ENCODE peak calls at places on chromosomes 7 and 10, in four cellular contexts. One of them, this sample, is unnamed.

GRCh38 chr7:151990567-151990966 is 34.3 kb downstream of the GALNTL5 start:
- DNase-seq in stimulated activated CD8-positive, alpha-beta memory T cell treated with anti-CD3 and anti-CD28 coated beads, Interleukin-12 subunit alpha, Interleukin-12 subunit beta, amount 100 ng/mL, for 1 hour: no peak
- DNase-seq in activated CD4-positive, CD25-positive, alpha-beta regulatory T cell: no peak
- DNase-seq in HTR-8/SVneo: no peak
- DNase-seq in this sample: no peak

GRCh38 chr7:124922200-124922599 is 7.4 kb downstream of the POT1 start:
- DNase-seq in stimulated activated CD8-positive, alpha-beta memory T cell treated with anti-CD3 and anti-CD28 coated beads, Interleukin-12 subunit alpha, Interleukin-12 subunit beta, amount 100 ng/mL, for 1 hour: no peak
- DNase-seq in HTR-8/SVneo: no peak
- DNase-seq in activated CD4-positive, CD25-positive, alpha-beta regulatory T cell: no peak
- DNase-seq in this sample: no peak

GRCh38 chr7:87148332-87148955 is 3.8 kb upstream of the DMTF1 start:
- DNase-seq in stimulated activated CD8-positive, alpha-beta memory T cell treated with anti-CD3 and anti-CD28 coated beads, Interleukin-12 subunit alpha, Interleukin-12 subunit beta, amount 100 ng/mL, for 1 hour: no peak
- DNase-seq in activated CD4-positive, CD25-positive, alpha-beta regulatory T cell: no peak
- DNase-seq in HTR-8/SVneo: no peak
- DNase-seq in this sample: no peak

GRCh38 chr7:135811513-135811912 is 62.9 kb upstream of the FAM180A start:
- DNase-seq in activated CD4-positive, CD25-positive, alpha-beta regulatory T cell: no peak
- DNase-seq in HTR-8/SVneo: no peak
- DNase-seq in stimulated activated CD8-positive, alpha-beta memory T cell treated with anti-CD3 and anti-CD28 coated beads, Interleukin-12 subunit alpha, Interleukin-12 subunit beta, amount 100 ng/mL, for 1 hour: no peak
- DNase-seq in this sample: no peak

GRCh38 chr10:117530791-117531190 is 11.8 kb upstream of the EMX2 start:
- DNase-seq in HTR-8/SVneo: no peak
- DNase-seq in stimulated activated CD8-positive, alpha-beta memory T cell treated with anti-CD3 and anti-CD28 coated beads, Interleukin-12 subunit alpha, Interleukin-12 subunit beta, amount 100 ng/mL, for 1 hour: no peak
- DNase-seq in activated CD4-positive, CD25-positive, alpha-beta regulatory T cell: no peak
- DNase-seq in this sample: no peak

GRCh38 chr7:131638641-131639430 is 82.4 kb upstream of the PODXL start:
- DNase-seq in HTR-8/SVneo: no peak
- DNase-seq in stimulated activated CD8-positive, alpha-beta memory T cell treated with anti-CD3 and anti-CD28 coated beads, Interleukin-12 subunit alpha, Interleukin-12 subunit beta, amount 100 ng/mL, for 1 hour: no peak
- DNase-seq in activated CD4-positive, CD25-positive, alpha-beta regulatory T cell: no peak
- DNase-seq in this sample: no peak

GRCh38 chr7:141043621-141044020 is 28.9 kb upstream of the MRPS33 start:
- DNase-seq in activated CD4-positive, CD25-positive, alpha-beta regulatory T cell: no peak
- DNase-seq in HTR-8/SVneo: no peak
- DNase-seq in stimulated activated CD8-positive, alpha-beta memory T cell treated with anti-CD3 and anti-CD28 coated beads, Interleukin-12 subunit alpha, Interleukin-12 subunit beta, amount 100 ng/mL, for 1 hour: no peak
- DNase-seq in this sample: no peak

GRCh38 chr10:69018613-69019012 is 30.0 kb downstream of the KIFBP start:
- DNase-seq in stimulated activated CD8-positive, alpha-beta memory T cell treated with anti-CD3 and anti-CD28 coated beads, Interleukin-12 subunit alpha, Interleukin-12 subunit beta, amount 100 ng/mL, for 1 hour: no peak
- DNase-seq in HTR-8/SVneo: no peak
- DNase-seq in activated CD4-positive, CD25-positive, alpha-beta regulatory T cell: no peak
- DNase-seq in this sample: no peak

GRCh38 chr10:124222298-124223000 is 129.1 kb upstream of the CHST15 start:
- DNase-seq in activated CD4-positive, CD25-positive, alpha-beta regulatory T cell: no peak
- DNase-seq in stimulated activated CD8-positive, alpha-beta memory T cell treated with anti-CD3 and anti-CD28 coated beads, Interleukin-12 subunit alpha, Interleukin-12 subunit beta, amount 100 ng/mL, for 1 hour: no peak
- DNase-seq in HTR-8/SVneo: no peak
- DNase-seq in this sample: no peak

GRCh38 chr7:19178595-19178994 is 33.4 kb upstream of the FERD3L start:
- DNase-seq in stimulated activated CD8-positive, alpha-beta memory T cell treated with anti-CD3 and anti-CD28 coated beads, Interleukin-12 subunit alpha, Interleukin-12 subunit beta, amount 100 ng/mL, for 1 hour: no peak
- DNase-seq in HTR-8/SVneo: no peak
- DNase-seq in activated CD4-positive, CD25-positive, alpha-beta regulatory T cell: no peak
- DNase-seq in this sample: no peak

GRCh38 chr7:26292768-26293560 is 1.3 kb downstream of the SNX10 start:
- DNase-seq in HTR-8/SVneo: no peak
- DNase-seq in activated CD4-positive, CD25-positive, alpha-beta regulatory T cell: no peak
- DNase-seq in stimulated activated CD8-positive, alpha-beta memory T cell treated with anti-CD3 and anti-CD28 coated beads, Interleukin-12 subunit alpha, Interleukin-12 subunit beta, amount 100 ng/mL, for 1 hour: no peak
- DNase-seq in this sample: no peak

GRCh38 chr7:48424731-48425130 is 253.5 kb downstream of the ABCA13 start:
- DNase-seq in activated CD4-positive, CD25-positive, alpha-beta regulatory T cell: no peak
- DNase-seq in HTR-8/SVneo: no peak
- DNase-seq in stimulated activated CD8-positive, alpha-beta memory T cell treated with anti-CD3 and anti-CD28 coated beads, Interleukin-12 subunit alpha, Interleukin-12 subunit beta, amount 100 ng/mL, for 1 hour: no peak
- DNase-seq in this sample: no peak

GRCh38 chr7:37198906-37199485 is 249.7 kb downstream of the ELMO1 start:
- DNase-seq in stimulated activated CD8-positive, alpha-beta memory T cell treated with anti-CD3 and anti-CD28 coated beads, Interleukin-12 subunit alpha, Interleukin-12 subunit beta, amount 100 ng/mL, for 1 hour: peak
- DNase-seq in activated CD4-positive, CD25-positive, alpha-beta regulatory T cell: peak
- DNase-seq in HTR-8/SVneo: peak
- DNase-seq in this sample: peak

GRCh38 chr10:16768702-16769101 is 48.5 kb downstream of the RSU1 start:
- DNase-seq in activated CD4-positive, CD25-positive, alpha-beta regulatory T cell: no peak
- DNase-seq in stimulated activated CD8-positive, alpha-beta memory T cell treated with anti-CD3 and anti-CD28 coated beads, Interleukin-12 subunit alpha, Interleukin-12 subunit beta, amount 100 ng/mL, for 1 hour: no peak
- DNase-seq in HTR-8/SVneo: no peak
- DNase-seq in this sample: no peak

GRCh38 chr7:130491841-130492518 is at the start of gene MEST:
- DNase-seq in HTR-8/SVneo: peak
- DNase-seq in stimulated activated CD8-positive, alpha-beta memory T cell treated with anti-CD3 and anti-CD28 coated beads, Interleukin-12 subunit alpha, Interleukin-12 subunit beta, amount 100 ng/mL, for 1 hour: no peak
- DNase-seq in activated CD4-positive, CD25-positive, alpha-beta regulatory T cell: no peak
- DNase-seq in this sample: no peak

GRCh38 chr7:131338173-131338572 is 10.5 kb downstream of the MKLN1 start:
- DNase-seq in stimulated activated CD8-positive, alpha-beta memory T cell treated with anti-CD3 and anti-CD28 coated beads, Interleukin-12 subunit alpha, Interleukin-12 subunit beta, amount 100 ng/mL, for 1 hour: no peak
- DNase-seq in activated CD4-positive, CD25-positive, alpha-beta regulatory T cell: no peak
- DNase-seq in HTR-8/SVneo: no peak
- DNase-seq in this sample: no peak

GRCh38 chr7:119994928-119995327 is 278.0 kb upstream of the KCND2 start:
- DNase-seq in activated CD4-positive, CD25-positive, alpha-beta regulatory T cell: no peak
- DNase-seq in stimulated activated CD8-positive, alpha-beta memory T cell treated with anti-CD3 and anti-CD28 coated beads, Interleukin-12 subunit alpha, Interleukin-12 subunit beta, amount 100 ng/mL, for 1 hour: no peak
- DNase-seq in HTR-8/SVneo: no peak
- DNase-seq in this sample: no peak

GRCh38 chr7:157309990-157310668 is 26.7 kb upstream of the DNAJB6 start:
- DNase-seq in HTR-8/SVneo: peak
- DNase-seq in stimulated activated CD8-positive, alpha-beta memory T cell treated with anti-CD3 and anti-CD28 coated beads, Interleukin-12 subunit alpha, Interleukin-12 subunit beta, amount 100 ng/mL, for 1 hour: no peak
- DNase-seq in activated CD4-positive, CD25-positive, alpha-beta regulatory T cell: no peak
- DNase-seq in this sample: peak

GRCh38 chr7:51238981-51239495 is 77.6 kb downstream of the COBL start:
- DNase-seq in HTR-8/SVneo: no peak
- DNase-seq in stimulated activated CD8-positive, alpha-beta memory T cell treated with anti-CD3 and anti-CD28 coated beads, Interleukin-12 subunit alpha, Interleukin-12 subunit beta, amount 100 ng/mL, for 1 hour: no peak
- DNase-seq in activated CD4-positive, CD25-positive, alpha-beta regulatory T cell: no peak
- DNase-seq in this sample: no peak

This sample was measured in substantia nigra.